ENCODE peak calls at places on chromosome X, in seven cellular contexts. F is adrenal gland, R is PC-9, J is ovary, Y is MM.1S, Z is A549, X is suprapubic skin. K is an unnamed sample.
A peak's percentile ranks its signal among the peaks of the same experiment; 100 is the strongest.

GRCh38 chrX:8815460-8816065 is 14.4 kb upstream of the FAM9A start:
- DNase-seq in F (no peak), R (peak; percentile 34), J (no peak), Y (peak; percentile 27), Z (peak; percentile 40), X (no peak), K (no peak)

GRCh38 chrX:101117701-101118100 is 19.7 kb downstream of the CENPI start:
- DNase-seq in F (no peak), R (no peak), J (no peak), Y (no peak), Z (no peak), X (no peak), K (no peak)

GRCh38 chrX:154815274-154815818 is 10.1 kb upstream of the MPP1 start:
- DNase-seq in F (no peak), R (no peak), J (no peak), Y (no peak), Z (no peak), X (no peak), K (no peak)

GRCh38 chrX:96379951-96380350 is 304.7 kb upstream of the DIAPH2 start:
- DNase-seq in F (no peak), R (no peak), J (no peak), Y (no peak), Z (no peak), X (no peak), K (no peak)

GRCh38 chrX:38999967-39000745 is 198.9 kb downstream of the MID1IP1 start:
- DNase-seq in F (no peak), R (no peak), J (no peak), Y (no peak), Z (no peak), X (no peak), K (no peak)

GRCh38 chrX:22060451-22060940 is 28.4 kb downstream of the PHEX start:
- DNase-seq in F (no peak), R (peak; percentile 95), J (no peak), Y (no peak), Z (no peak), X (no peak), K (no peak)

GRCh38 chrX:13013353-13014110 is 30.9 kb downstream of the FAM9C start:
- DNase-seq in F (peak; percentile 61), R (no peak), J (peak; percentile 37), Y (no peak), Z (no peak), X (no peak), K (no peak)

GRCh38 chrX:109740076-109740809 is 7.2 kb upstream of the ACSL4 start:
- DNase-seq in F (peak; percentile 60), R (peak; percentile 73), J (peak; percentile 22), Y (no peak), Z (peak; percentile 19), X (no peak), K (no peak)

GRCh38 chrX:24676403-24677024 is 17.2 kb upstream of the POLA1 start:
- DNase-seq in F (no peak), R (no peak), J (no peak), Y (no peak), Z (peak; percentile 22), X (no peak), K (no peak)

GRCh38 chrX:23386726-23387125 is 52.1 kb downstream of the PTCHD1 start:
- DNase-seq in F (no peak), R (no peak), J (no peak), Y (no peak), Z (no peak), X (no peak), K (no peak)

GRCh38 chrX:139844884-139845283 is 88.0 kb downstream of the ATP11C start:
- DNase-seq in F (no peak), R (no peak), J (no peak), Y (no peak), Z (no peak), X (no peak), K (no peak)

GRCh38 chrX:17860811-17861495 is at the start of gene RAI2:
- DNase-seq in F (peak; percentile 70), R (no peak), J (peak; percentile 55), Y (no peak), Z (no peak), X (peak; percentile 78), K (no peak)

GRCh38 chrX:119389854-119390501 is 9.2 kb upstream of the SLC25A43 start:
- DNase-seq in F (no peak), R (no peak), J (no peak), Y (no peak), Z (no peak), X (no peak), K (no peak)

GRCh38 chrX:140190441-140191108 is 225.3 kb upstream of the CXorf66 start:
- DNase-seq in F (peak; percentile 74), R (no peak), J (no peak), Y (no peak), Z (no peak), X (no peak), K (no peak)

GRCh38 chrX:132676561-132677186 is 187.8 kb upstream of the MBNL3 start:
- DNase-seq in F (no peak), R (no peak), J (no peak), Y (peak; percentile 30), Z (no peak), X (no peak), K (no peak)

GRCh38 chrX:34810364-34810763 is 132.2 kb upstream of the FAM47B start:
- DNase-seq in F (no peak), R (no peak), J (no peak), Y (no peak), Z (no peak), X (no peak), K (no peak)

GRCh38 chrX:84186603-84187358 is 1.2 kb downstream of the RPS6KA6 start:
- DNase-seq in F (no peak), R (no peak), J (no peak), Y (peak; percentile 48), Z (peak; percentile 3), X (no peak), K (no peak)
- H3K27ac ChIP-seq in F (no peak overlapping the region), R (no peak overlapping the region), J (peak overlapping the region; percentile 85), Y (peak overlapping the region; percentile 50), Z (peak overlapping the region; percentile 77), X (peak overlapping the region; percentile 29), K (no peak overlapping the region)

GRCh38 chrX:142233400-142233799 is 28.3 kb upstream of the MAGEC2 start:
- DNase-seq in F (no peak), R (no peak), J (no peak), Y (no peak), Z (no peak), X (no peak), K (no peak)
- H3K27ac ChIP-seq in F (no peak overlapping the region), R (no peak overlapping the region), J (no peak overlapping the region), Y (no peak overlapping the region), Z (no peak overlapping the region), X (no peak overlapping the region), K (no peak overlapping the region)

GRCh38 chrX:18884916-18885315 is 99.0 kb downstream of the PHKA2 start:
- DNase-seq in F (no peak), R (no peak), J (no peak), Y (no peak), Z (no peak), X (no peak), K (no peak)
- H3K27ac ChIP-seq in F (no peak overlapping the region), R (no peak overlapping the region), J (no peak overlapping the region), Y (peak overlapping the region; percentile 96), Z (no peak overlapping the region), X (no peak overlapping the region), K (no peak overlapping the region)

DNA sequence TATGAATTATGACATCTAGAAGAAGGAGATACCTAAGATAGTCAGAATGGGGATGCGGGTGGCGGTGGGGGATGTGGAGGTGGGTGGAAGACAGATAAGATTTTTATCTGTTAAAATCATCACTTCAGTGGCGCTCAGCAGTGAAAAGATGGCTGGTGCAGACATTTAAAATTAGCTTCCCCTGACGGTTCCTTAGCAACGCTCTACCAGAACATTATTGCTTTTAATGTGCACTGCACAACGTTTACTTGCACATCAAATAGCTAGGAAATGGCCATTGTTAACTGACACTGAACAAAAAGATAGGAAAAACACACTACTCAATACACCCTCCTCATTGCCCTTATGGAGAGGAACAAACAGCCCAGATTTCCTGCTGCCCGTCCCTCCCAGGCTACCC is 61.0 kb upstream of the FTHL17 start:
- DNase-seq in F (no peak), R (no peak), J (no peak), Y (no peak), Z (no peak), X (no peak), K (no peak)
- H3K27ac ChIP-seq in F (no peak overlapping the region), R (no peak overlapping the region), J (no peak overlapping the region), Y (no peak overlapping the region), Z (no peak overlapping the region), X (no peak overlapping the region), K (no peak overlapping the region)

GRCh38 chrX:19659929-19660328 is 144.6 kb upstream of the MAP3K15 start:
- DNase-seq in F (no peak), R (no peak), J (no peak), Y (no peak), Z (no peak), X (no peak), K (no peak)
- H3K27ac ChIP-seq in F (no peak overlapping the region), R (no peak overlapping the region), J (no peak overlapping the region), Y (no peak overlapping the region), Z (no peak overlapping the region), X (no peak overlapping the region), K (peak overlapping the region; percentile 79)

DNA sequence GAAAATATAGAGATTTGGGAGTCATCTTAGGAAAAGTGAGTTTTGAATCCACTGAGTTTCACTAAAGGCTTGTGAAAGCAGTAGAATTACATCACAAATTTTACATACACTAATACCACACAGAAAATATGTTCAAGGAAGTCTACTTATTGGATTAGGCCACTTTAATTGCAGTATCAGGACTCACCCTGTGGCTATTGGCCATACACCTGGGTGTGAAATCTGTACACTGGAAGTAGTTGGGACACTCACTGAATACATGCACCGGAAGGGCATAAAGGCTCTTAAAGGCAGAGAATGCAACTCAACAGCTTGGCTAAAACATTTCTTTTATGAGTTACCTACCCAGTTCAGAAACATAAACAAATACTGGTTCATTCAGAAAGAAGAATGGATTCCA is 19.8 kb downstream of the MAOB start:
- DNase-seq in F (no peak), R (no peak), J (no peak), Y (no peak), Z (no peak), X (no peak), K (no peak)
- H3K27ac ChIP-seq in F (no peak overlapping the region), R (no peak overlapping the region), J (no peak overlapping the region), Y (no peak overlapping the region), Z (no peak overlapping the region), X (no peak overlapping the region), K (no peak overlapping the region)

GRCh38 chrX:118350715-118351114 is 4.8 kb downstream of the WDR44 start:
- DNase-seq in F (no peak), R (no peak), J (no peak), Y (no peak), Z (no peak), X (no peak), K (no peak)

GRCh38 chrX:118353081-118353850 is 7.4 kb downstream of the WDR44 start:
- DNase-seq in F (no peak), R (no peak), J (no peak), Y (no peak), Z (no peak), X (no peak), K (no peak)

GRCh38 chrX:118356154-118356701 is 10.3 kb downstream of the WDR44 start:
- DNase-seq in F (no peak), R (no peak), J (no peak), Y (no peak), Z (no peak), X (no peak), K (no peak)

GRCh38 chrX:118352566-118352965 is 6.7 kb downstream of the WDR44 start:
- DNase-seq in F (no peak), R (no peak), J (no peak), Y (no peak), Z (no peak), X (no peak), K (no peak)

GRCh38 chrX:118355225-118355920 is 9.5 kb downstream of the WDR44 start:
- DNase-seq in F (no peak), R (peak; percentile 75), J (no peak), Y (no peak), Z (no peak), X (no peak), K (no peak)
- H3K27ac ChIP-seq in F (no peak overlapping the region), R (peak overlapping the region; percentile 48), J (no peak overlapping the region), Y (no peak overlapping the region), Z (no peak overlapping the region), X (no peak overlapping the region), K (peak overlapping the region; percentile 2)